ENCODE peak calls at places on chromosome 15, in four cellular contexts. X is OCI-LY7; P is ovary; T is stimulated activated CD8-positive, alpha-beta memory T cell treated with anti-CD3 and anti-CD28 coated beads, Interleukin-4, amount 100 ng/mL, for 24 hours. I is an unnamed sample.

GRCh38 chr15:59917504-59918157 is 86.5 kb upstream of the FOXB1 start:
- DNase-seq in T (peak), X (peak), P (no peak), I (peak)

GRCh38 chr15:89143503-89144162 is 55.4 kb downstream of the ABHD2 start:
- DNase-seq in X (no peak), T (no peak), P (no peak), I (peak)

GRCh38 chr15:68408971-68409370 is 23.0 kb downstream of the ITGA11 start:
- DNase-seq in X (no peak), T (no peak), P (no peak), I (no peak)

GRCh38 chr15:77871838-77872371 is 205.6 kb downstream of the TBC1D2B start:
- DNase-seq in X (no peak), T (no peak), P (no peak), I (no peak)

GRCh38 chr15:69535101-69535638 is 82.6 kb downstream of the RPLP1 start:
- DNase-seq in P (no peak), T (no peak), X (no peak), I (no peak)

GRCh38 chr15:44545934-44546802 is 9.2 kb downstream of the EIF3J start:
- DNase-seq in T (no peak), X (peak), P (no peak), I (no peak)

GRCh38 chr15:49313650-49314049 is 109.4 kb upstream of the FGF7 start:
- DNase-seq in T (no peak), X (no peak), P (no peak), I (no peak)

GRCh38 chr15:32802296-32802936 is 84.6 kb downstream of the GREM1 start:
- DNase-seq in T (no peak), X (no peak), P (no peak), I (no peak)

GRCh38 chr15:35141743-35142356 is 56.8 kb upstream of the NANOGP8 start:
- DNase-seq in T (no peak), X (no peak), P (no peak), I (no peak)

GRCh38 chr15:52180196-52180835 is 10.9 kb downstream of the GNB5 start:
- DNase-seq in P (peak), T (no peak), X (peak), I (peak)